ENCODE peak calls at places on chromosomes 12 and 14, in six cellular contexts. U, Y, R, L, C and N are unnamed samples.

GRCh38 chr12:98983647-98984046 is 338.6 kb downstream of the APAF1 start:
- DNase-seq in Y (no peak), C (no peak), R (no peak), L (no peak), U (no peak), N (no peak)

GRCh38 chr12:53483225-53483978 is 15.9 kb downstream of the MAP3K12 start:
- DNase-seq in Y (no peak), U (no peak), R (no peak), C (no peak), L (no peak), N (no peak)

GRCh38 chr14:35534884-35535793 is 1.2 kb downstream of the INSM2 start:
- DNase-seq in R (peak), L (peak), C (no peak), Y (peak), U (peak), N (peak)

GRCh38 chr12:99600388-99600787 is 47.2 kb upstream of the GARIN6 start:
- DNase-seq in R (no peak), U (no peak), L (no peak), Y (no peak), C (peak), N (no peak)

GRCh38 chr12:4701863-4702262 is 18.3 kb upstream of the GALNT8 start:
- DNase-seq in Y (no peak), U (no peak), R (no peak), L (no peak), C (no peak), N (no peak)

GRCh38 chr14:30994681-30995620 is 30.5 kb upstream of the AP4S1 start:
- DNase-seq in C (peak), L (no peak), U (no peak), Y (no peak), R (no peak), N (no peak)

GRCh38 chr12:22971771-22972191 is 346.8 kb downstream of the ETNK1 start:
- DNase-seq in L (no peak), Y (no peak), R (no peak), U (no peak), C (no peak), N (no peak)

GRCh38 chr12:2982361-2982760 is 23.2 kb downstream of the TEAD4 start:
- DNase-seq in R (no peak), U (no peak), C (no peak), L (no peak), Y (no peak), N (no peak)

GRCh38 chr14:94115631-94116030 is 5.1 kb downstream of the IFI27 start:
- DNase-seq in Y (no peak), R (no peak), C (no peak), U (no peak), L (no peak), N (no peak)

GRCh38 chr14:88983755-88984154 is 159.3 kb downstream of the TTC8 start:
- DNase-seq in C (no peak), U (no peak), Y (no peak), L (no peak), R (no peak), N (no peak)

GRCh38 chr12:92977326-92977725 is 48.2 kb upstream of the EEA1 start:
- DNase-seq in L (no peak), C (no peak), Y (no peak), U (no peak), R (no peak), N (no peak)

GRCh38 chr12:47886471-47887240 is 18.1 kb downstream of the VDR start:
- DNase-seq in L (no peak), U (no peak), Y (no peak), C (no peak), R (no peak), N (no peak)

GRCh38 chr14:50823051-50823762 is 7.8 kb downstream of the NIN start:
- DNase-seq in U (no peak), L (no peak), Y (no peak), C (peak), R (no peak), N (no peak)

GRCh38 chr14:77032854-77033621 is 4.5 kb upstream of the IRF2BPL start:
- DNase-seq in C (no peak), L (peak), U (peak), R (no peak), Y (peak), N (peak)
- TF ChIP-seq POLR2AphosphoS5 in C (no peak), L (no peak), U (peak), R (no peak), Y (peak), N (no peak)

GRCh38 chr12:119696943-119697342 is 29.0 kb downstream of the PRKAB1 start:
- DNase-seq in Y (no peak), L (no peak), C (no peak), R (no peak), U (no peak), N (no peak)
- TF ChIP-seq TAF1 in Y (no peak), L (no peak), C (no peak), R (no peak), U (no peak), N (no peak)

GRCh38 chr12:95858451-95859343 is at the start of gene SNRPF:
- DNase-seq in C (peak), L (peak), R (peak), U (peak), Y (peak), N (peak)
- TF ChIP-seq POLR2A in C (peak), L (peak), R (peak), U (peak), Y (peak), N (peak)

DNA sequence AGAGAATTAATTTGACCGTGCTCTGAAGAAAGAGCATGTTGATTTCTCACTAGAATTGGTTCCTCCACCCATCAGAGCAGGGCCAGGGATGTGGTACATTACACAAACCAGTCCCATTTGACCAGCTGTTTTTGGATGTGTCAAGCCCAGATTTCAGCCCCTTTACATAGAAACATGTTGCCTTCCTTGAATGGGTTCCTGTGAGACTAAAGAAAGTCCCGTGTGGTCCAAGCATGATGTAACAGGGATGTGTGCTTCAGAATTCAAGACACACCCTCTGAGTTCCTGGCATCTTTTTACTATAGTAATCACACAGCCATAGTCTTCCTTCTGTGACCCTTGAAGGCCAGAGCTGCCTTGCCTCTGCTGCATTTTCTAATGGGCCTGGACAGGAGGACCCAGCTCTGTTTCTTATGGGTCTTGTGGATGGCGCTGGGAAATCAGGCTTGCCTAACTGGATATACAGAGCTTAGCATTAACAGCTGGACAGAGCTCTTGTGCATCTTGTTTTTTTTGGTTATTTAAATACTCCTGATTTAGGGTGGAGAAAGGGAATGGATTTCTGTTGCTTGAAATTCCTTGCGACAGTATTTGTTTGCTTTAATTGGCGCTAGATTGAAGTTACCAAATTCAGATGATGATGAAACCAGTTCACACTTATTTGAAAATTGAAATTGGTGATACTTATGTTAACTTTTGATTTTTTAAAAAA is 341.0 kb downstream of the ZFP36L1 start:
- DNase-seq in U (no peak), L (no peak), R (no peak), Y (no peak), C (no peak), N (no peak)
- TF ChIP-seq POLR2AphosphoS5 in U (no peak), L (no peak), R (no peak), Y (no peak), C (no peak), N (no peak)

GRCh38 chr12:29616664-29617409 is 119.4 kb upstream of the OVCH1 start:
- DNase-seq in Y (no peak), U (no peak), R (no peak), C (no peak), L (no peak), N (no peak)
- TF ChIP-seq TAF1 in Y (no peak), U (no peak), R (no peak), C (no peak), L (no peak), N (no peak)

GRCh38 chr14:101909371-101910096 is 54.8 kb upstream of the DYNC1H1 start:
- DNase-seq in L (no peak), U (no peak), R (no peak), Y (no peak), C (no peak), N (no peak)
- TF ChIP-seq POLR2A in L (no peak), U (no peak), R (no peak), Y (no peak), C (no peak), N (no peak)

GRCh38 chr12:46362895-46363581 is 9.5 kb downstream of the SLC38A2 start:
- DNase-seq in L (no peak), U (no peak), Y (no peak), C (no peak), R (no peak), N (no peak)

GRCh38 chr12:46360908-46361666 is 11.5 kb downstream of the SLC38A2 start:
- DNase-seq in C (no peak), U (no peak), Y (no peak), L (no peak), R (no peak), N (no peak)

GRCh38 chr12:46360370-46360769 is 12.2 kb downstream of the SLC38A2 start:
- DNase-seq in C (no peak), U (no peak), Y (no peak), L (no peak), R (no peak), N (no peak)

GRCh38 chr12:46359667-46360280 is 12.8 kb downstream of the SLC38A2 start:
- DNase-seq in C (no peak), L (no peak), R (no peak), Y (no peak), U (no peak), N (no peak)

GRCh38 chr12:46361667-46362034 is 10.9 kb downstream of the SLC38A2 start:
- DNase-seq in R (no peak), L (no peak), C (no peak), Y (no peak), U (no peak), N (no peak)
- TF ChIP-seq POLR2AphosphoS5 in R (no peak), L (no peak), C (no peak), Y (no peak), U (peak), N (no peak)

DNA sequence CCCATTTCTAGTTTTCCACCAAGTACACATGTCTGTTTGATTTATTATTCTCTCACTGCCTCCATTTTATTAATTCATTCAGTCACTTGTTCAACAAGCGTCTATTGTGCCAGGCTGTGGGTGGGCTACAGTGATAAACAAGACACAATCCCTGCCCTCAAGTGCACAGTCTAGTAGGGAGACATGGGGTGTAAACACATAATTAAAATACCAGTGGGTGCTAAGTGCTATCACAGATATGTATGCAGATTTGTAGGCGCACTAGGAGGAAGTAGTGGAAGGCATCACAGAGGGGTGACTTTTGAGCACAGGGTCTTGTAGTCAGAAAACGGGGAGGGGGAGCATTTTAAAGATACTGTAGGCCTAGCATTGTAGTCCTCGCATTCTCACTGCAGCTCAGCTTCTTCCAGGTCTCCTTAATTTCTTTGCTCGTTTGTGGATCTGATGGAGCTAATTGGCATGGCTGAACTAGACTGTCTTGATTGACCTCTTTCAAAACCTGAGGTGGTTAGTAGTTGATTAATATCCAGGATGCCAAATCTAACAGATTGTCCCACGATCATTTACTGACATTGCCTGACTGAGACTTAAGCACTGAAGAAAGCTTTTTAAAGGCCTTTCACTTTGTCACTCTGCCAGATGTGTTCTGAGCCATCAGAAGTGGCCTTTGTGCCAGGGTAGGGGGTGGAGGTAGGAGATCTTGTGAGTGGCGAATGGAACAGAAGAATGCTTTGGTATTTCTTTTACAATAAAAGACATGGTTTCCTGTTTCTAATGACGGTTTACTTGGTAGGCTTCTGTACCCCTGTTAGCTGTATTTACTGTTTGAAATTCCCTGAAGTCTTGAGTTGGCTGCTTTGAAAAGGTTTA is 116.9 kb downstream of the DIP2B start:
- DNase-seq in R (no peak), C (no peak), Y (no peak), U (no peak), L (no peak), N (no peak)
- TF ChIP-seq TAF1 in R (no peak), C (no peak), Y (no peak), U (no peak), L (no peak), N (no peak)